ENCODE peak calls at places on chromosomes 11 and 22, in eight cellular contexts. I is T-helper 2 cell; W is EL; S is stimulated activated CD4-positive, alpha-beta T cell treated with anti-CD3 and anti-CD28 coated beads, Interleukin-1b, Interleukin-23, amount 100 ng/mL, for 24 hours; Z is OCI-M1; F is NCI-H2029; B is kidney tubule cell; N is AG09309. T is an unnamed sample.

GRCh38 chr11:14443642-14444041 is 56.0 kb downstream of the COPB1 start:
- DNase-seq in I (no peak), W (peak; percentile 88), S (no peak), Z (peak; percentile 14), F (peak; percentile 12), B (peak; percentile 85), N (no peak), T (no peak)

GRCh38 chr11:132838621-132839020 is 693.7 kb downstream of the OPCML start:
- DNase-seq in I (no peak), W (peak; percentile 66), S (no peak), Z (peak; percentile 35), F (no peak), B (peak; percentile 41), N (no peak), T (no peak)

GRCh38 chr11:90228056-90228455 is 5.2 kb upstream of the CHORDC1 start:
- DNase-seq in I (no peak), W (no peak), S (no peak), Z (no peak), F (no peak), B (no peak), N (no peak), T (no peak)

GRCh38 chr11:115420524-115420923 is 83.7 kb downstream of the CADM1 start:
- DNase-seq in I (no peak), W (no peak), S (no peak), Z (no peak), F (peak; percentile 26), B (no peak), N (no peak), T (no peak)

GRCh38 chr11:68341557-68342458 is 29.4 kb downstream of the LRP5 start:
- DNase-seq in I (no peak), W (no peak), S (no peak), Z (no peak), F (no peak), B (no peak), N (no peak), T (no peak)

GRCh38 chr22:50222508-50222907 is 21.7 kb downstream of the SELENOO start:
- DNase-seq in I (no peak), W (no peak), S (no peak), Z (no peak), F (no peak), B (no peak), N (no peak), T (no peak)

GRCh38 chr22:27308513-27308912 is 493.0 kb downstream of the MN1 start:
- DNase-seq in I (no peak), W (no peak), S (no peak), Z (no peak), F (no peak), B (no peak), N (no peak), T (no peak)

GRCh38 chr11:57379732-57380131 is 1.2 kb downstream of the PRG3 start:
- DNase-seq in I (no peak), W (no peak), S (no peak), Z (peak; percentile 20), F (no peak), B (peak; percentile 41), N (no peak), T (no peak)

GRCh38 chr11:32469791-32470190 is 34.5 kb upstream of the WT1 start:
- DNase-seq in I (no peak), W (no peak), S (no peak), Z (no peak), F (no peak), B (no peak), N (no peak), T (no peak)

GRCh38 chr11:45795379-45795778 is 9.6 kb upstream of the SLC35C1 start:
- DNase-seq in I (no peak), W (no peak), S (no peak), Z (peak; percentile 22), F (no peak), B (no peak), N (no peak), T (no peak)

GRCh38 chr22:42294034-42294985 is 23.9 kb upstream of the TCF20 start:
- DNase-seq in I (peak; percentile 18), W (peak; percentile 31), S (no peak), Z (peak; percentile 43), F (no peak), B (peak; percentile 55), N (no peak), T (no peak)

GRCh38 chr11:69854719-69855118 is 35.5 kb upstream of the FGF3 start:
- DNase-seq in I (no peak), W (peak; percentile 76), S (no peak), Z (no peak), F (no peak), B (peak; percentile 82), N (no peak), T (peak; percentile 30)

GRCh38 chr22:44100411-44100810 is 76.3 kb downstream of the PARVB start:
- DNase-seq in I (no peak), W (no peak), S (no peak), Z (no peak), F (no peak), B (no peak), N (no peak), T (no peak)

GRCh38 chr11:72840780-72841179 is 26.6 kb downstream of the ATG16L2 start:
- DNase-seq in I (no peak), W (peak; percentile 82), S (no peak), Z (peak; percentile 72), F (no peak), B (peak; percentile 16), N (peak; percentile 81), T (peak; percentile 85)

GRCh38 chr11:99979052-99979451 is 708.0 kb upstream of the ARHGAP42 start:
- DNase-seq in I (no peak), W (no peak), S (no peak), Z (no peak), F (no peak), B (no peak), N (no peak), T (no peak)

GRCh38 chr11:66288138-66288865 is 641 bp downstream of the YIF1A start:
- DNase-seq in I (no peak), W (no peak), S (no peak), Z (peak; percentile 44), F (no peak), B (peak; percentile 22), N (no peak), T (no peak)

GRCh38 chr11:106457727-106458126 is 380.3 kb downstream of the AASDHPPT start:
- DNase-seq in I (no peak), W (peak; percentile 19), S (no peak), Z (no peak), F (no peak), B (peak; percentile 49), N (peak; percentile 57), T (no peak)

GRCh38 chr11:68843703-68844312 is 2.1 kb upstream of the CPT1A start:
- DNase-seq in I (peak; percentile 66), W (no peak), S (peak; percentile 54), Z (peak; percentile 100), F (peak; percentile 89), B (peak; percentile 85), N (no peak), T (no peak)

GRCh38 chr11:68665471-68665870 is 18.9 kb upstream of the GAL start:
- DNase-seq in I (no peak), W (no peak), S (no peak), Z (no peak), F (no peak), B (no peak), N (no peak), T (no peak)

GRCh38 chr11:64553554-64554201 is 37.3 kb upstream of the SLC22A12 start:
- DNase-seq in I (peak; percentile 19), W (peak; percentile 52), S (peak; percentile 36), Z (peak; percentile 65), F (no peak), B (peak; percentile 60), N (no peak), T (no peak)

GRCh38 chr11:2548596-2548995 is 103.8 kb downstream of the KCNQ1 start:
- DNase-seq in I (no peak), W (no peak), S (no peak), Z (no peak), F (no peak), B (no peak), N (no peak), T (no peak)

GRCh38 chr11:62832346-62833234 is at the start of gene TEX54:
- DNase-seq in I (no peak), W (peak; percentile 48), S (no peak), Z (no peak), F (no peak), B (no peak), N (no peak), T (no peak)

GRCh38 chr11:36186340-36186739 is 102.9 kb downstream of the COMMD9 start:
- DNase-seq in I (no peak), W (peak; percentile 27), S (no peak), Z (no peak), F (peak; percentile 18), B (no peak), N (peak; percentile 59), T (no peak)

GRCh38 chr22:50459016-50459415 is 15.8 kb downstream of the SBF1 start:
- DNase-seq in I (no peak), W (no peak), S (no peak), Z (no peak), F (no peak), B (no peak), N (no peak), T (no peak)

GRCh38 chr22:48606684-48607307 is 1220.9 kb downstream of the BRD1 start:
- DNase-seq in I (no peak), W (no peak), S (no peak), Z (no peak), F (no peak), B (no peak), N (no peak), T (no peak)

GRCh38 chr11:121669422-121669821 is 216.7 kb upstream of the SORL1-AS1 start:
- DNase-seq in I (no peak), W (no peak), S (no peak), Z (no peak), F (no peak), B (no peak), N (no peak), T (no peak)

GRCh38 chr22:38238519-38239051 is 34.2 kb downstream of the TMEM184B start:
- DNase-seq in I (no peak), W (no peak), S (no peak), Z (no peak), F (no peak), B (peak; percentile 28), N (no peak), T (no peak)

GRCh38 chr22:30243671-30244465 is 2.7 kb downstream of the LIF start:
- DNase-seq in I (no peak), W (no peak), S (no peak), Z (no peak), F (no peak), B (peak; percentile 33), N (no peak), T (no peak)

GRCh38 chr11:45922425-45923082 is at the start of gene LARGE2:
- DNase-seq in I (peak; percentile 35), W (no peak), S (no peak), Z (no peak), F (peak; percentile 72), B (no peak), N (no peak), T (no peak)

GRCh38 chr22:37305873-37306272 is 23.6 kb downstream of the CYTH4 start:
- DNase-seq in I (no peak), W (no peak), S (no peak), Z (no peak), F (no peak), B (no peak), N (no peak), T (no peak)

GRCh38 chr11:13008625-13009475 is at the start of gene RASSF10:
- DNase-seq in I (no peak), W (peak; percentile 79), S (no peak), Z (no peak), F (peak; percentile 79), B (peak; percentile 86), N (no peak), T (no peak)

GRCh38 chr11:130478881-130479280 is 30.4 kb downstream of the ADAMTS15 start:
- DNase-seq in I (no peak), W (peak; percentile 32), S (no peak), Z (no peak), F (no peak), B (peak; percentile 32), N (no peak), T (no peak)

GRCh38 chr22:47836957-47837356 is 1074.5 kb downstream of the TBC1D22A start:
- DNase-seq in I (no peak), W (peak; percentile 2), S (no peak), Z (no peak), F (peak; percentile 72), B (peak; percentile 87), N (no peak), T (no peak)

GRCh38 chr11:109644158-109644557 is 222.2 kb downstream of the C11orf87 start:
- DNase-seq in I (no peak), W (peak; percentile 20), S (no peak), Z (peak; percentile 51), F (peak; percentile 52), B (no peak), N (no peak), T (no peak)

T was measured in non-pigmented ciliary epithelial cell.